ENCODE peak calls at places on chromosomes 3 and 15, in seven cellular contexts. L, Z, R, B, O, K and A are unnamed samples.

GRCh38 chr3:128996200-128996599 is 2.3 kb upstream of the CFAP92 start:
- DNase-seq in L (no peak), Z (no peak), R (no peak), B (no peak), O (no peak), K (no peak), A (no peak)

GRCh38 chr3:13158871-13159270 is 85.6 kb upstream of the IQSEC1 start:
- DNase-seq in L (no peak), Z (no peak), R (no peak), B (no peak), O (no peak), K (no peak), A (no peak)

GRCh38 chr15:36110659-36110993 is 468.8 kb upstream of the CDIN1 start:
- DNase-seq in L (no peak), Z (no peak), R (no peak), B (no peak), O (no peak), K (no peak), A (no peak)

GRCh38 chr3:125177746-125178145 is 34.8 kb downstream of the SLC12A8 start:
- DNase-seq in L (no peak), Z (no peak), R (no peak), B (no peak), O (no peak), K (no peak), A (no peak)

GRCh38 chr3:195286115-195286872 is 15.3 kb upstream of the XXYLT1 start:
- DNase-seq in L (no peak), Z (no peak), R (no peak), B (no peak), O (peak), K (no peak), A (no peak)

GRCh38 chr3:150238995-150239612 is 169.0 kb upstream of the TSC22D2 start:
- DNase-seq in L (no peak), Z (no peak), R (no peak), B (no peak), O (no peak), K (no peak), A (no peak)

GRCh38 chr3:103247459-103247858 is 812.6 kb downstream of the ZPLD1 start:
- DNase-seq in L (no peak), Z (no peak), R (no peak), B (no peak), O (no peak), K (no peak), A (no peak)

GRCh38 chr3:55282994-55283393 is 204.1 kb downstream of the WNT5A start:
- DNase-seq in L (no peak), Z (no peak), R (no peak), B (no peak), O (no peak), K (no peak), A (no peak)

GRCh38 chr3:133997871-133998635 is 31.7 kb downstream of the SLCO2A1 start:
- DNase-seq in L (no peak), Z (no peak), R (no peak), B (no peak), O (no peak), K (no peak), A (no peak)